ENCODE peak calls at places on chromosome 13, in seven cellular contexts. R is CD4-positive, alpha-beta T cell; S is lower lobe of right lung; I is lung; E is dorsolateral prefrontal cortex; H is WTC11; D is endothelial cell. C is an unnamed sample.

GRCh38 chr13:50417597-50417996 is 402.4 kb downstream of the KCNRG start:
- DNase-seq in R (no peak), S (no peak), I (no peak), E (no peak), H (no peak), D (no peak), C (no peak)

GRCh38 chr13:60169239-60170031 is 5.7 kb upstream of the DIAPH3 start:
- DNase-seq in R (no peak), S (no peak), I (no peak), E (no peak), H (no peak), D (no peak), C (no peak)

GRCh38 chr13:79806821-79807220 is 325.9 kb downstream of the NDFIP2 start:
- DNase-seq in R (no peak), S (no peak), I (no peak), E (no peak), H (no peak), D (no peak), C (no peak)

GRCh38 chr13:49629947-49630346 is 1.6 kb downstream of the ARL11 start:
- DNase-seq in R (no peak), S (no peak), I (no peak), E (no peak), H (no peak), D (no peak), C (no peak)

GRCh38 chr13:97191615-97192014 is 30.5 kb upstream of the MBNL2 start:
- DNase-seq in R (no peak), S (no peak), I (no peak), E (peak), H (no peak), D (no peak), C (no peak)

GRCh38 chr13:85738696-85739320 is 60.4 kb downstream of the SLITRK6 start:
- DNase-seq in R (no peak), S (no peak), I (no peak), E (no peak), H (no peak), D (no peak), C (no peak)

GRCh38 chr13:40460116-40460515 is 206.3 kb downstream of the FOXO1 start:
- DNase-seq in R (no peak), S (no peak), I (no peak), E (no peak), H (no peak), D (no peak), C (no peak)

GRCh38 chr13:43786472-43786765 is 353 bp downstream of the ENOX1 start:
- DNase-seq in R (no peak), S (no peak), I (no peak), E (no peak), H (no peak), D (no peak), C (no peak)

GRCh38 chr13:85247780-85248179 is 551.4 kb downstream of the SLITRK6 start:
- DNase-seq in R (no peak), S (no peak), I (no peak), E (no peak), H (no peak), D (no peak), C (no peak)

GRCh38 chr13:113539822-113540221 is 44.7 kb upstream of the TFDP1 start:
- DNase-seq in R (no peak), S (no peak), I (no peak), E (no peak), H (no peak), D (no peak), C (no peak)

GRCh38 chr13:31978021-31978420 is 53.6 kb upstream of the FRY start:
- DNase-seq in R (no peak), S (no peak), I (no peak), E (no peak), H (no peak), D (no peak), C (no peak)

GRCh38 chr13:100297413-100297812 is 208.5 kb downstream of the PCCA start:
- DNase-seq in R (no peak), S (no peak), I (no peak), E (no peak), H (no peak), D (no peak), C (no peak)

GRCh38 chr13:31587696-31588266 is 151.5 kb upstream of the RXFP2 start:
- DNase-seq in R (no peak), S (no peak), I (no peak), E (no peak), H (no peak), D (no peak), C (no peak)

GRCh38 chr13:71685072-71685471 is 181.9 kb downstream of the DACH1 start:
- DNase-seq in R (no peak), S (no peak), I (no peak), E (no peak), H (no peak), D (no peak), C (no peak)

GRCh38 chr13:107441279-107441678 is 774.1 kb downstream of the LIG4 start:
- DNase-seq in R (no peak), S (no peak), I (no peak), E (no peak), H (no peak), D (no peak), C (no peak)

GRCh38 chr13:25922373-25922772 is 129.4 kb downstream of the SHISA2 start:
- DNase-seq in R (no peak), S (no peak), I (no peak), E (no peak), H (no peak), D (no peak), C (no peak)

GRCh38 chr13:108915095-108915633 is 285.8 kb downstream of the MYO16 start:
- DNase-seq in R (no peak), S (no peak), I (no peak), E (no peak), H (no peak), D (no peak), C (no peak)

GRCh38 chr13:73107459-73107858 is 48.7 kb downstream of the KLF5 start:
- DNase-seq in R (no peak), S (no peak), I (no peak), E (no peak), H (no peak), D (no peak), C (no peak)

GRCh38 chr13:113114511-113115362 is 7.9 kb upstream of the F10 start:
- DNase-seq in R (no peak), S (peak), I (no peak), E (no peak), H (no peak), D (no peak), C (no peak)

GRCh38 chr13:63625869-63626268 is 2210.2 kb upstream of the PCDH20 start:
- DNase-seq in R (no peak), S (no peak), I (no peak), E (no peak), H (no peak), D (no peak), C (no peak)

GRCh38 chr13:50152224-50152623 is 137.0 kb downstream of the KCNRG start:
- DNase-seq in R (no peak), S (no peak), I (no peak), E (no peak), H (no peak), D (no peak), C (no peak)

GRCh38 chr13:62250501-62251175 is 835.0 kb upstream of the PCDH20 start:
- DNase-seq in R (no peak), S (no peak), I (no peak), E (no peak), H (no peak), D (no peak), C (no peak)

DNA sequence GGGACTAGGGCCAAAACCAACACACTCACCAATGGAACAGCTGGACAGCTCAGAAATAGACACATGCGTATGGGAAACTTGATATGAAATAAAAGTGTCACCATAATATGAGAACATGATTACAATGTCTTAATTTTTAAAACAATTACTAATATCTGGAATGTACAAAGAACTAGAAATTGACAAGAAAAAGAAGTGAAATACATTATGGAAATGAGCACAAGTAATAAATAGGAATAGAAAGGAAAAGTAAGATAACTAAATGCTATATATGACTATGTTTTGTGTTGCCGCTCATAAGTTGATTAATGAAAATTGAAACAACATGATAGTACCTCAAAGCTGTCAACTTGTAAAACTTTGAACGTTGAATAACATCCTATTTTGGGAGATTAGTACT is 801.1 kb downstream of the SLITRK5 start:
- DNase-seq in R (no peak), S (no peak), I (no peak), E (no peak), H (no peak), D (no peak), C (no peak)
- TF ChIP-seq CTCF in R (no peak), S (no peak), I (no peak), E (no peak), H (no peak), D (no peak), C (no peak)

GRCh38 chr13:24668955-24669354 is 11.3 kb upstream of the ATP12A start:
- DNase-seq in R (no peak), S (no peak), I (peak), E (no peak), H (no peak), D (no peak), C (no peak)

GRCh38 chr13:24670174-24670573 is 10.0 kb upstream of the ATP12A start:
- DNase-seq in R (no peak), S (no peak), I (no peak), E (no peak), H (no peak), D (no peak), C (no peak)

GRCh38 chr13:24672141-24673132 is 7.8 kb upstream of the ATP12A start:
- DNase-seq in R (no peak), S (no peak), I (no peak), E (no peak), H (no peak), D (no peak), C (no peak)

GRCh38 chr13:24670927-24671326 is 9.3 kb upstream of the ATP12A start:
- DNase-seq in R (no peak), S (no peak), I (no peak), E (no peak), H (peak), D (peak), C (no peak)

DNA sequence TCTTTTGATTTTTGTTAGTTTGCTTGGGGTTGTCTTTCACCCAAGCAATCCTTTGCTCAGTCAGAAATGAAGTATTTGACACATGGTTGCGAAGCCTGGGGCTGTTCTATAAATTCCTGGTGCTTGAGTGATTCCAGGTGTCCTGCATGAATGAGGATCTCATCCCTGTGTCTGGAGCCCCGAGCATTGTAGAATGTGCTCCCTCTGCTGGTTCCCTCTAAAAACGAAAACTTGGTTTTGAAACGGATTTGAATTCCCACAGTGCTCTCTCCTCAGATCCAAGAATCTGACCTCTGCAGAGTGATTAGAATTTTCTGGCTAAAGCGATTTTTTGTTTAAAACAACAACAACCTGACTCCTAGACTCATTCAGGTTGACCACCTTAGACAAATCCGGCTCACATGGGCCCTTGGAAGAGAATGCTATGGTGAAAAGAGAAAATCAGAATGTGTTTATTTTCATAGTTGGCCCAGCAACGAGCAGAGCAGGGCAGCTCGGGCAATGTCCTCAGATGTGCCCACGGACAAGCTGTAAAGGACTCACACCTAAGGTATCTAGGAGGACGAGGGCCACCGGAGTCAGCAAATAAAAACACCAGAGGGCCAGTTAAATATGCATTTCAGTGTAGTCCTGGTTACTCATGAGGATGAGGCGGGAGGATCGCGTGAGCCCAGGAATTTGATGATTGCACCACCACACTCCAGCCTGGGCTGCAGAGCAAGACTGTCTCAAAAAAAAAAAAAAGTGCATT is 8.7 kb upstream of the ATP12A start:
- DNase-seq in R (no peak), S (no peak), I (peak), E (no peak), H (peak), D (peak), C (no peak)
- TF ChIP-seq CTCF in R (peak), S (peak), I (peak), E (peak), H (no peak), D (no peak), C (peak)

GRCh38 chr13:27783111-27783510 is 9.2 kb upstream of the GSX1 start:
- DNase-seq in R (no peak), S (no peak), I (no peak), E (peak), H (peak), D (no peak), C (no peak)
- TF ChIP-seq CTCF in R (no peak), S (peak), I (peak), E (peak), H (no peak), D (no peak), C (no peak)

GRCh38 chr13:51771418-51772104 is 32.4 kb downstream of the DHRS12 start:
- DNase-seq in R (no peak), S (no peak), I (no peak), E (no peak), H (no peak), D (no peak), C (no peak)
- TF ChIP-seq CTCF in R (no peak), S (no peak), I (no peak), E (no peak), H (no peak), D (no peak), C (no peak)

DNA sequence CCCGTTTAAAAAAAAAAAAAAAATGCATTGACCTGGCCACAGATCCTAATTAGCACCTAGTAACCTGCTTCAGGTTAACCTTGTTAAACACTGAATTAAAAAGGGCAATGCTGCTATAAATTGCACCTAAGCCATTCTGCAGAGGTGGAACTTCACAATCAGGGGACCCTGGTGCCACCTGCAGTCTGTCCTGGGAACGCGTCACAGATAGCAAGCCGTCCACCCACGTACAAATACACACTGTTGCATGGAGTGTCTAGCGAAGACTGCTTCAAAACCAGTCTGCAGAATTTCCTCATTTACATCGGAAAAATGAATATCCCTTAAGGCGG is 169.3 kb downstream of the COL4A1 start:
- DNase-seq in R (no peak), S (peak), I (no peak), E (no peak), H (no peak), D (no peak), C (no peak)
- TF ChIP-seq CTCF in R (no peak), S (peak), I (peak), E (peak), H (no peak), D (no peak), C (no peak)

GRCh38 chr13:91347996-91348905 is 764 bp downstream of the MIR17HG start:
- DNase-seq in R (peak), S (peak), I (peak), E (peak), H (peak), D (peak), C (peak)
- TF ChIP-seq CTCF in R (no peak), S (peak), I (no peak), E (no peak), H (no peak), D (no peak), C (no peak)

GRCh38 chr13:48132961-48133360 is 38.1 kb upstream of the MED4 start:
- DNase-seq in R (no peak), S (no peak), I (no peak), E (no peak), H (no peak), D (no peak), C (no peak)

GRCh38 chr13:48142437-48142836 is 47.5 kb upstream of the MED4 start:
- DNase-seq in R (no peak), S (no peak), I (no peak), E (no peak), H (no peak), D (no peak), C (no peak)

GRCh38 chr13:48138270-48138669 is 43.4 kb upstream of the MED4 start:
- DNase-seq in R (no peak), S (no peak), I (no peak), E (no peak), H (no peak), D (no peak), C (no peak)
- TF ChIP-seq CTCF in R (no peak), S (no peak), I (no peak), E (no peak), H (no peak), D (no peak), C (no peak)

DNA sequence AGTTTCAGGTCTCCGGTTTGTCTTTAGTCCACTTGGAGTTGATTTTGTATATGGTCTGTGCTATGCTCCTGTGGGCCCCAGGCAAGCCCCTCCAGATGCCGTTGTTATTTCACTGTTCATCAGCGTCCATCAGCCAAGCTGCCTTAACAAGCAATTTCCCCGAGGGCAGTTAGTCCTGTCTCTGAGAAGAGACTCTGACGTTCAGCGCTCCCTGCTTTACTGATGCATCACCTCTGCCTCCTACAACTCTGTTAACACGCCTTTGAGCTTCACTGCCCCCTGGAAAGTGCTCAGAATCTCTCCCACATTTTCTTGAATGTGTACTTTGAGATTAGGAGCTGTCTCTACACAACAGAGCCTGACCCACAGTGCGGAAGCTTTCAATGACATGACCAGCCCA is 41.8 kb upstream of the UBAC2 start:
- DNase-seq in R (no peak), S (no peak), I (no peak), E (no peak), H (no peak), D (no peak), C (no peak)
- TF ChIP-seq CTCF in R (no peak), S (no peak), I (no peak), E (no peak), H (no peak), D (no peak), C (no peak)

C was measured in mesothelial cell of epicardium.